ENCODE peak calls at places on chromosome 5, in eight cellular contexts. R, A, Q, N, H, T, Z and D are unnamed samples.

GRCh38 chr5:141330299-141331080 is at the start of gene PCDHGA1:
- DNase-seq in H (no peak), N (no peak), Q (no peak), Z (peak; percentile 70), R (no peak), A (no peak), T (no peak), D (no peak)

GRCh38 chr5:3321923-3322322 is 273.7 kb upstream of the IRX1 start:
- DNase-seq in H (no peak), A (no peak), R (no peak), Q (no peak), Z (no peak), N (peak; percentile 39), T (no peak), D (no peak)

GRCh38 chr5:52783226-52783959 is 4.3 kb upstream of the ITGA1 start:
- DNase-seq in Z (no peak), T (no peak), R (no peak), A (no peak), N (no peak), Q (no peak), H (no peak), D (no peak)

GRCh38 chr5:143515829-143516228 is 112.3 kb upstream of the NR3C1 start:
- DNase-seq in H (no peak), Q (no peak), Z (no peak), N (no peak), R (no peak), T (no peak), A (peak; percentile 34), D (no peak)

GRCh38 chr5:137815202-137815990 is 52.3 kb upstream of the MYOT start:
- DNase-seq in A (no peak), H (no peak), T (no peak), Q (no peak), N (no peak), Z (no peak), R (no peak), D (no peak)

GRCh38 chr5:170913573-170913972 is 51.8 kb downstream of the RANBP17 start:
- DNase-seq in N (no peak), R (no peak), H (no peak), Q (no peak), A (no peak), T (no peak), Z (no peak), D (no peak)

GRCh38 chr5:65882278-65882677 is 44.1 kb upstream of the ERBIN start:
- DNase-seq in R (no peak), A (no peak), T (no peak), Z (no peak), H (no peak), N (no peak), Q (no peak), D (no peak)

GRCh38 chr5:172835246-172836030 is 1.4 kb downstream of the ERGIC1 start:
- DNase-seq in H (no peak), A (no peak), Z (peak; percentile 84), T (no peak), R (no peak), N (no peak), Q (no peak), D (no peak)

DNA sequence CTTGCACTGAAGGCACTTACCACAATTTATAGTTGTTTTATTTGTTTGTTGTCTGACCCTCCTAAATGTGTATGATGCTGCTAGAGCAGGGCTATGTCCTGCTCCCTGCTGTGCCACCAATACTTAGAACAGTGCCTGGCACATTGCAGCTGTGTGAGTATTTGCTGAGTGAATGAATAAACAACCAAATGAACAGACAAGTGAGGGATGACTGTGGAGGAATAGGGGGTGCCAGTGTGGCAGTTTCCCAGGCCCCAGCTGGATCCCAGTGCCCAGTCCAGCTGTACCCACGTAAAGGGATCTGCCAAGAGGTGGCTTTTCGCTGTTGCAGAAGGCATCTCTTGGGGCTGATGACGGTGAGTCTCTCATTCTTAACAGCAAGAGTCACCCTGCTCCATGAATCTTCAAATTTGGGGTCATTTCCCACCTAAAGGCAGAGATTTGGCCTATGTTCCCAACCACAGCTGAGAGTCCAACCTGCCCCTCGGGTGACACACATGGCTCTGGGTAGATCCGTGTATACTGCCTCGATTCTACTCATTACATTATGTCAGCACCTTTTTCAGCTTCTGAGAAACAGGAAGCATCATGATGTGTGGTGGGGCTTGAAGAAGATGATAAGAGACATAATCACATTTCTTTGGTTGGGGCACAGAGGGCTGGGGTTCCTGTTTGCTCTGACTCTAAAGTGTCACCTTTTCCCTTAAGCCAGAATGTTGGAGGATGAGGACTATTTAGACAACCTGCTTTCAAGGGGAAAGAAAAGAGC is 14.3 kb downstream of the IL5 start:
- DNase-seq in A (no peak), H (no peak), T (no peak), R (no peak), N (no peak), Z (no peak), Q (no peak), D (no peak)
- H3K4me3 ChIP-seq in A (no peak overlapping the region), H (no peak overlapping the region), T (no peak overlapping the region), R (no peak overlapping the region), N (no peak overlapping the region), Z (no peak overlapping the region), Q (no peak overlapping the region), D (no peak overlapping the region)

GRCh38 chr5:14686517-14686916 is 22.0 kb downstream of the OTULIN start:
- DNase-seq in N (no peak), Q (no peak), H (no peak), Z (no peak), A (no peak), T (no peak), R (no peak), D (no peak)
- H3K27ac ChIP-seq in N (no peak overlapping the region), Q (no peak overlapping the region), H (no peak overlapping the region), Z (no peak overlapping the region), A (peak overlapping the region; percentile 18), T (no peak overlapping the region), R (no peak overlapping the region), D (no peak overlapping the region)

GRCh38 chr5:58493136-58493535 is 1.9 kb downstream of the GAPT start:
- DNase-seq in Z (no peak), N (no peak), Q (no peak), A (no peak), T (no peak), R (no peak), H (no peak), D (no peak)
- H3K4me1 ChIP-seq in Z (no peaks in the 10 kb centered on the region), N (no peaks in the 10 kb centered on the region), Q (no peaks in the 10 kb centered on the region), A (no peaks in the 10 kb centered on the region), T (peaks cover 13% of the 10 kb centered on the region), R (no peaks in the 10 kb centered on the region), H (no peaks in the 10 kb centered on the region), D (no peaks in the 10 kb centered on the region)

GRCh38 chr5:126681970-126682369 is 81.2 kb downstream of the PHAX start:
- DNase-seq in R (no peak), T (no peak), H (no peak), Q (no peak), N (no peak), A (no peak), Z (no peak), D (no peak)

GRCh38 chr5:126683912-126684311 is 83.2 kb downstream of the PHAX start:
- DNase-seq in Z (no peak), H (no peak), T (no peak), Q (no peak), R (no peak), A (no peak), N (no peak), D (no peak)

GRCh38 chr5:126676195-126676624 is 75.5 kb downstream of the PHAX start:
- DNase-seq in N (peak; percentile 70), Z (peak; percentile 71), T (no peak), A (no peak), Q (peak; percentile 44), H (peak; percentile 79), R (peak; percentile 73), D (no peak)

GRCh38 chr5:126677101-126677500 is 76.4 kb downstream of the PHAX start:
- DNase-seq in R (no peak), A (no peak), H (no peak), Z (no peak), T (no peak), Q (no peak), N (no peak), D (no peak)

GRCh38 chr5:126680215-126680817 is 79.6 kb downstream of the PHAX start:
- DNase-seq in R (no peak), A (no peak), H (peak; percentile 21), T (no peak), Z (peak; percentile 34), N (no peak), Q (no peak), D (no peak)
- H3K4me3 ChIP-seq in R (no peak overlapping the region), A (no peak overlapping the region), H (no peak overlapping the region), T (no peak overlapping the region), Z (no peak overlapping the region), N (no peak overlapping the region), Q (no peak overlapping the region), D (no peak overlapping the region)

GRCh38 chr5:74631088-74631960 is 9.2 kb downstream of the ENC1 start:
- DNase-seq in Q (no peak), T (no peak), R (no peak), H (no peak), Z (no peak), A (no peak), N (no peak), D (no peak)
- H3K27ac ChIP-seq in Q (no peak overlapping the region), T (peak overlapping the region; percentile 84), R (no peak overlapping the region), H (peak overlapping the region; percentile 79), Z (no peak overlapping the region), A (no peak overlapping the region), N (no peak overlapping the region), D (peak overlapping the region; percentile 66)

GRCh38 chr5:113085084-113085414 is 108.5 kb downstream of the DCP2 start:
- DNase-seq in A (no peak), Z (no peak), Q (no peak), N (no peak), H (no peak), T (no peak), R (no peak), D (no peak)

GRCh38 chr5:113084402-113085083 is 107.9 kb downstream of the DCP2 start:
- DNase-seq in Q (no peak), H (no peak), R (no peak), T (no peak), A (no peak), N (no peak), Z (no peak), D (no peak)

GRCh38 chr5:113081091-113081490 is 104.5 kb downstream of the DCP2 start:
- DNase-seq in H (no peak), N (no peak), Q (no peak), R (no peak), T (no peak), A (no peak), Z (no peak), D (no peak)

GRCh38 chr5:113081881-113082546 is 105.4 kb downstream of the DCP2 start:
- DNase-seq in T (no peak), N (no peak), H (no peak), R (no peak), Q (no peak), Z (no peak), A (no peak), D (no peak)

DNA sequence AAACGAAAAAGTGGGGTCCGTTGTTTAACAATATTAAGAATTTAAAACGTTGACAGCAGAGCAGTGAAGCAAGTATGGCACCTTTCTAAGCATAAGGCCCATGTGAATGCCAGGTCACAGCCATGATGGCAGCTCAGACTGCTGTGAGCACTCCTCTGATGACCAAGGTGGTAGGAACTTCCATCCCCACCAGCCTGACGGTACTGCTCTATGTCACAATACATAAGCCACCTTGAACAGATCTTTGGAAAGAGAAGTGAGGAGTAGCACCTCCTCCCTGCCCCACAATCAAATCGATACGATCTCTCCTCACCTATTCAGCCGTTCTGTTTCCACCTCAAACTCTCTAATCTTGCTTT is 105.9 kb downstream of the DCP2 start:
- DNase-seq in H (no peak), A (no peak), Q (no peak), R (no peak), Z (no peak), N (no peak), T (no peak), D (no peak)
- H3K4me1 ChIP-seq in H (no peaks in the 10 kb centered on the region), A (no peaks in the 10 kb centered on the region), Q (peaks cover under 1% of the 10 kb centered on the region), R (no peaks in the 10 kb centered on the region), Z (no peaks in the 10 kb centered on the region), N (no peaks in the 10 kb centered on the region), T (no peaks in the 10 kb centered on the region), D (no peaks in the 10 kb centered on the region)

GRCh38 chr5:159083532-159083931 is 16.2 kb downstream of the EBF1 start:
- DNase-seq in Z (no peak), Q (no peak), N (no peak), H (no peak), A (no peak), R (no peak), T (no peak), D (no peak)
- H3K4me3 ChIP-seq in Z (no peak overlapping the region), Q (no peak overlapping the region), N (no peak overlapping the region), H (no peak overlapping the region), A (no peak overlapping the region), R (no peak overlapping the region), T (no peak overlapping the region), D (no peak overlapping the region)